ENCODE peak calls at places on chromosomes 7 and 10, in six cellular contexts. A is DMS153, G is HEK293T, P is testis, Y is germinal center, K is HCT116. E is an unnamed sample.

GRCh38 chr10:103514244-103514643 is 20.7 kb downstream of the NEURL1 start:
- DNase-seq in G (peak), Y (no peak), P (peak), K (no peak), A (no peak), E (no peak)

GRCh38 chr7:90067171-90067570 is 87.1 kb upstream of the STEAP1 start:
- DNase-seq in Y (no peak), G (no peak), K (no peak), A (no peak), P (no peak), E (no peak)

GRCh38 chr7:150368884-150369739 is 490 bp downstream of the REPIN1 start:
- DNase-seq in P (peak), G (peak), Y (peak), A (peak), K (peak), E (peak)

GRCh38 chr10:43166207-43166878 is 28.1 kb downstream of the CSGALNACT2 start:
- DNase-seq in G (no peak), Y (no peak), A (peak), P (no peak), K (no peak), E (no peak)

GRCh38 chr7:95808396-95808795 is 36.0 kb downstream of the DYNC1I1 start:
- DNase-seq in P (no peak), Y (no peak), A (no peak), K (no peak), G (no peak), E (peak)

GRCh38 chr10:34078798-34079470 is 736.2 kb downstream of the PARD3 start:
- DNase-seq in G (no peak), K (no peak), A (no peak), P (peak), Y (no peak), E (no peak)

GRCh38 chr10:69914373-69915268 is 112.9 kb downstream of the COL13A1 start:
- DNase-seq in A (peak), K (peak), G (peak), Y (peak), P (peak), E (peak)

GRCh38 chr10:46541017-46541661 is 15.3 kb downstream of the GPRIN2 start:
- DNase-seq in Y (no peak), G (no peak), P (peak), K (no peak), A (no peak), E (no peak)

GRCh38 chr7:87475359-87476178 is at the start of gene ABCB4:
- DNase-seq in P (peak), K (no peak), G (peak), A (no peak), Y (peak), E (no peak)

GRCh38 chr7:74283858-74284447 is 5.3 kb upstream of the CLIP2 start:
- DNase-seq in K (no peak), A (no peak), G (no peak), Y (no peak), P (no peak), E (peak)

GRCh38 chr10:102152545-102152890 is 329 bp downstream of the NOLC1 start:
- DNase-seq in Y (no peak), A (no peak), G (peak), K (no peak), P (no peak), E (peak)

E was measured in SJCRH30.